ENCODE peak calls at places on chromosome 13, in four cellular contexts. S is MV-4-11, X is fibroblast of mammary gland, F is COR-L47. L is an unnamed sample.

GRCh38 chr13:23159205-23159586 is 21.6 kb upstream of the SGCG start:
- DNase-seq in S (peak), X (peak), F (no peak), L (peak)

GRCh38 chr13:20840590-20840989 is 62.0 kb downstream of the XPO4 start:
- DNase-seq in S (no peak), X (no peak), F (no peak), L (no peak)

GRCh38 chr13:21297914-21298831 is 121.7 kb downstream of the MRPL57 start:
- DNase-seq in S (peak), X (peak), F (peak), L (peak)

GRCh38 chr13:102487330-102487729 is 85.5 kb upstream of the FGF14 start:
- DNase-seq in S (no peak), X (peak), F (peak), L (peak)

GRCh38 chr13:38674208-38674607 is 12.7 kb upstream of the FREM2 start:
- DNase-seq in S (no peak), X (no peak), F (no peak), L (peak)

GRCh38 chr13:78137404-78138142 is 218.9 kb upstream of the EDNRB start:
- DNase-seq in S (peak), X (peak), F (peak), L (peak)

GRCh38 chr13:100497394-100497793 is 91.2 kb downstream of the GGACT start:
- DNase-seq in S (no peak), X (peak), F (no peak), L (no peak)

GRCh38 chr13:107866007-107866665 is 349.2 kb downstream of the LIG4 start:
- DNase-seq in S (no peak), X (no peak), F (peak), L (peak)

GRCh38 chr13:21435710-21436151 is 23.4 kb downstream of the ZDHHC20 start:
- DNase-seq in S (peak), X (peak), F (no peak), L (peak)

GRCh38 chr13:19967619-19968018 is 9.1 kb downstream of the ZMYM2 start:
- DNase-seq in S (peak), X (no peak), F (no peak), L (no peak)

GRCh38 chr13:29621401-29621800 is 25.9 kb upstream of the SLC7A1 start:
- DNase-seq in S (peak), X (peak), F (no peak), L (no peak)

GRCh38 chr13:106772202-106772601 is 204.3 kb upstream of the ARGLU1 start:
- DNase-seq in S (no peak), X (no peak), F (no peak), L (no peak)

GRCh38 chr13:110137677-110138008 is 169.3 kb downstream of the COL4A1 start:
- DNase-seq in S (no peak), X (peak), F (peak), L (peak)

GRCh38 chr13:53150568-53150967 is 122.0 kb downstream of the OLFM4 start:
- DNase-seq in S (no peak), X (no peak), F (no peak), L (no peak)

GRCh38 chr13:60645552-60646138 is 248.6 kb downstream of the TDRD3 start:
- DNase-seq in S (peak), X (no peak), F (no peak), L (peak)

GRCh38 chr13:112715715-112716460 is 26.1 kb downstream of the ATP11A start:
- DNase-seq in S (no peak), X (no peak), F (no peak), L (peak)

GRCh38 chr13:30872685-30873443 is 33.2 kb upstream of the MEDAG start:
- DNase-seq in S (peak), X (peak), F (no peak), L (peak)

GRCh38 chr13:27012482-27013197 is 159.0 kb downstream of the USP12 start:
- DNase-seq in S (peak), X (peak), F (no peak), L (no peak)

GRCh38 chr13:21735621-21736401 is 64.9 kb downstream of the FGF9 start:
- DNase-seq in S (no peak), X (no peak), F (no peak), L (peak)

GRCh38 chr13:94236876-94237275 is 242.6 kb downstream of the DCT start:
- DNase-seq in S (no peak), X (no peak), F (no peak), L (no peak)

GRCh38 chr13:52414963-52415362 is 9.0 kb upstream of the THSD1 start:
- DNase-seq in S (no peak), X (peak), F (no peak), L (no peak)

GRCh38 chr13:82698941-82699340 is 1183.3 kb downstream of the SLITRK1 start:
- DNase-seq in S (no peak), X (no peak), F (no peak), L (no peak)

GRCh38 chr13:79451500-79451962 is 29.4 kb upstream of the NDFIP2 start:
- DNase-seq in S (peak), X (peak), F (no peak), L (peak)

GRCh38 chr13:106078191-106078590 is 457.3 kb downstream of the EFNB2 start:
- DNase-seq in S (no peak), X (no peak), F (no peak), L (no peak)

GRCh38 chr13:111857846-111858560 is 208.9 kb upstream of the SOX1 start:
- DNase-seq in S (no peak), X (no peak), F (no peak), L (no peak)

GRCh38 chr13:109400192-109400591 is 386.2 kb downstream of the IRS2 start:
- DNase-seq in S (peak), X (no peak), F (no peak), L (no peak)

GRCh38 chr13:23868521-23868920 is 20.7 kb downstream of the MIPEP start:
- DNase-seq in S (no peak), X (peak), F (no peak), L (no peak)

GRCh38 chr13:44698076-44698475 is 121.9 kb upstream of the TSC22D1 start:
- DNase-seq in S (no peak), X (no peak), F (no peak), L (peak)

L was measured in NCI-H69.